ENCODE peak calls at places on chromosomes 2 and 18, in six cellular contexts. One of them, this sample, is unnamed.
A peak's percentile ranks its signal among the peaks of the same experiment; 100 is the strongest.

GRCh38 chr2:161975062-161975812 is 98.8 kb downstream of the DPP4 start:
- DNase-seq in activated T-helper 1 cell treated with anti-CD3 and anti-CD28 coated beads, Interleukin-2, amount 50 U/mL, for 16 hours: no peak
- DNase-seq in stimulated activated effector memory CD8-positive, alpha-beta T cell treated with anti-CD3 and anti-CD28 coated beads, Interleukin-12 subunit alpha, Interleukin-12 subunit beta, amount 100 ng/mL, for 72 hours: no peak
- DNase-seq in stimulated activated CD4-positive, alpha-beta T cell treated with anti-CD3 and anti-CD28 coated beads, Interleukin-15, amount 100 ng/mL, for 48 hours: no peak
- DNase-seq in nucleus accumbens: no peak
- DNase-seq in fibroblast of lung: no peak
- DNase-seq in this sample: no peak

GRCh38 chr18:8526316-8526715 is 82.9 kb upstream of the RAB12 start:
- DNase-seq in fibroblast of lung: no peak
- DNase-seq in nucleus accumbens: no peak
- DNase-seq in stimulated activated effector memory CD8-positive, alpha-beta T cell treated with anti-CD3 and anti-CD28 coated beads, Interleukin-12 subunit alpha, Interleukin-12 subunit beta, amount 100 ng/mL, for 72 hours: no peak
- DNase-seq in activated T-helper 1 cell treated with anti-CD3 and anti-CD28 coated beads, Interleukin-2, amount 50 U/mL, for 16 hours: no peak
- DNase-seq in stimulated activated CD4-positive, alpha-beta T cell treated with anti-CD3 and anti-CD28 coated beads, Interleukin-15, amount 100 ng/mL, for 48 hours: no peak
- DNase-seq in this sample: no peak

GRCh38 chr2:237597680-237598145 is 7.2 kb upstream of the RAB17 start:
- DNase-seq in stimulated activated CD4-positive, alpha-beta T cell treated with anti-CD3 and anti-CD28 coated beads, Interleukin-15, amount 100 ng/mL, for 48 hours: no peak
- DNase-seq in fibroblast of lung: no peak
- DNase-seq in nucleus accumbens: no peak
- DNase-seq in stimulated activated effector memory CD8-positive, alpha-beta T cell treated with anti-CD3 and anti-CD28 coated beads, Interleukin-12 subunit alpha, Interleukin-12 subunit beta, amount 100 ng/mL, for 72 hours: no peak
- DNase-seq in activated T-helper 1 cell treated with anti-CD3 and anti-CD28 coated beads, Interleukin-2, amount 50 U/mL, for 16 hours: no peak
- DNase-seq in this sample: no peak

GRCh38 chr2:120979921-120980320 is 244.3 kb downstream of the GLI2 start:
- DNase-seq in stimulated activated effector memory CD8-positive, alpha-beta T cell treated with anti-CD3 and anti-CD28 coated beads, Interleukin-12 subunit alpha, Interleukin-12 subunit beta, amount 100 ng/mL, for 72 hours: no peak
- DNase-seq in fibroblast of lung: no peak
- DNase-seq in stimulated activated CD4-positive, alpha-beta T cell treated with anti-CD3 and anti-CD28 coated beads, Interleukin-15, amount 100 ng/mL, for 48 hours: no peak
- DNase-seq in nucleus accumbens: no peak
- DNase-seq in activated T-helper 1 cell treated with anti-CD3 and anti-CD28 coated beads, Interleukin-2, amount 50 U/mL, for 16 hours: no peak
- DNase-seq in this sample: no peak

GRCh38 chr2:15159751-15160177 is 401.4 kb downstream of the NBAS start:
- DNase-seq in activated T-helper 1 cell treated with anti-CD3 and anti-CD28 coated beads, Interleukin-2, amount 50 U/mL, for 16 hours: no peak
- DNase-seq in nucleus accumbens: no peak
- DNase-seq in stimulated activated CD4-positive, alpha-beta T cell treated with anti-CD3 and anti-CD28 coated beads, Interleukin-15, amount 100 ng/mL, for 48 hours: no peak
- DNase-seq in fibroblast of lung: peak; percentile 77
- DNase-seq in stimulated activated effector memory CD8-positive, alpha-beta T cell treated with anti-CD3 and anti-CD28 coated beads, Interleukin-12 subunit alpha, Interleukin-12 subunit beta, amount 100 ng/mL, for 72 hours: no peak
- DNase-seq in this sample: peak; percentile 26

GRCh38 chr2:56182420-56182819 is 1.4 kb upstream of the CCDC85A start:
- DNase-seq in nucleus accumbens: no peak
- DNase-seq in stimulated activated effector memory CD8-positive, alpha-beta T cell treated with anti-CD3 and anti-CD28 coated beads, Interleukin-12 subunit alpha, Interleukin-12 subunit beta, amount 100 ng/mL, for 72 hours: no peak
- DNase-seq in stimulated activated CD4-positive, alpha-beta T cell treated with anti-CD3 and anti-CD28 coated beads, Interleukin-15, amount 100 ng/mL, for 48 hours: no peak
- DNase-seq in activated T-helper 1 cell treated with anti-CD3 and anti-CD28 coated beads, Interleukin-2, amount 50 U/mL, for 16 hours: no peak
- DNase-seq in fibroblast of lung: no peak
- DNase-seq in this sample: no peak

GRCh38 chr18:21194871-21195771 is 46.9 kb upstream of the GREB1L start:
- DNase-seq in activated T-helper 1 cell treated with anti-CD3 and anti-CD28 coated beads, Interleukin-2, amount 50 U/mL, for 16 hours: no peak
- DNase-seq in stimulated activated effector memory CD8-positive, alpha-beta T cell treated with anti-CD3 and anti-CD28 coated beads, Interleukin-12 subunit alpha, Interleukin-12 subunit beta, amount 100 ng/mL, for 72 hours: peak; percentile 25
- DNase-seq in stimulated activated CD4-positive, alpha-beta T cell treated with anti-CD3 and anti-CD28 coated beads, Interleukin-15, amount 100 ng/mL, for 48 hours: no peak
- DNase-seq in nucleus accumbens: no peak
- DNase-seq in fibroblast of lung: peak; percentile 71
- DNase-seq in this sample: peak; percentile 34

GRCh38 chr18:13222371-13223281 is 4.1 kb downstream of the LDLRAD4 start:
- DNase-seq in fibroblast of lung: peak; percentile 92
- DNase-seq in stimulated activated CD4-positive, alpha-beta T cell treated with anti-CD3 and anti-CD28 coated beads, Interleukin-15, amount 100 ng/mL, for 48 hours: no peak
- DNase-seq in nucleus accumbens: no peak
- DNase-seq in stimulated activated effector memory CD8-positive, alpha-beta T cell treated with anti-CD3 and anti-CD28 coated beads, Interleukin-12 subunit alpha, Interleukin-12 subunit beta, amount 100 ng/mL, for 72 hours: no peak
- DNase-seq in activated T-helper 1 cell treated with anti-CD3 and anti-CD28 coated beads, Interleukin-2, amount 50 U/mL, for 16 hours: no peak
- DNase-seq in this sample: no peak

GRCh38 chr2:102050854-102051391 is 59.2 kb downstream of the IL1R2 start:
- DNase-seq in fibroblast of lung: peak; percentile 96
- DNase-seq in activated T-helper 1 cell treated with anti-CD3 and anti-CD28 coated beads, Interleukin-2, amount 50 U/mL, for 16 hours: no peak
- DNase-seq in stimulated activated CD4-positive, alpha-beta T cell treated with anti-CD3 and anti-CD28 coated beads, Interleukin-15, amount 100 ng/mL, for 48 hours: no peak
- DNase-seq in stimulated activated effector memory CD8-positive, alpha-beta T cell treated with anti-CD3 and anti-CD28 coated beads, Interleukin-12 subunit alpha, Interleukin-12 subunit beta, amount 100 ng/mL, for 72 hours: no peak
- DNase-seq in nucleus accumbens: peak; percentile 30
- DNase-seq in this sample: no peak

GRCh38 chr2:106115250-106115649 is 78.9 kb downstream of the UXS1 start:
- DNase-seq in stimulated activated effector memory CD8-positive, alpha-beta T cell treated with anti-CD3 and anti-CD28 coated beads, Interleukin-12 subunit alpha, Interleukin-12 subunit beta, amount 100 ng/mL, for 72 hours: peak; percentile 48
- DNase-seq in stimulated activated CD4-positive, alpha-beta T cell treated with anti-CD3 and anti-CD28 coated beads, Interleukin-15, amount 100 ng/mL, for 48 hours: no peak
- DNase-seq in nucleus accumbens: no peak
- DNase-seq in activated T-helper 1 cell treated with anti-CD3 and anti-CD28 coated beads, Interleukin-2, amount 50 U/mL, for 16 hours: no peak
- DNase-seq in fibroblast of lung: peak; percentile 47
- DNase-seq in this sample: peak; percentile 27

GRCh38 chr18:23938046-23938756 is 76.4 kb upstream of the TTC39C start:
- DNase-seq in stimulated activated effector memory CD8-positive, alpha-beta T cell treated with anti-CD3 and anti-CD28 coated beads, Interleukin-12 subunit alpha, Interleukin-12 subunit beta, amount 100 ng/mL, for 72 hours: no peak
- DNase-seq in stimulated activated CD4-positive, alpha-beta T cell treated with anti-CD3 and anti-CD28 coated beads, Interleukin-15, amount 100 ng/mL, for 48 hours: no peak
- DNase-seq in activated T-helper 1 cell treated with anti-CD3 and anti-CD28 coated beads, Interleukin-2, amount 50 U/mL, for 16 hours: no peak
- DNase-seq in nucleus accumbens: no peak
- DNase-seq in fibroblast of lung: no peak
- DNase-seq in this sample: peak; percentile 19

GRCh38 chr2:219554369-219554768 is 10.5 kb downstream of the TMEM198 start:
- DNase-seq in stimulated activated effector memory CD8-positive, alpha-beta T cell treated with anti-CD3 and anti-CD28 coated beads, Interleukin-12 subunit alpha, Interleukin-12 subunit beta, amount 100 ng/mL, for 72 hours: no peak
- DNase-seq in nucleus accumbens: no peak
- DNase-seq in fibroblast of lung: no peak
- DNase-seq in activated T-helper 1 cell treated with anti-CD3 and anti-CD28 coated beads, Interleukin-2, amount 50 U/mL, for 16 hours: no peak
- DNase-seq in stimulated activated CD4-positive, alpha-beta T cell treated with anti-CD3 and anti-CD28 coated beads, Interleukin-15, amount 100 ng/mL, for 48 hours: no peak
- DNase-seq in this sample: no peak

GRCh38 chr2:64453710-64454315 is at the start of gene LGALSL:
- DNase-seq in stimulated activated CD4-positive, alpha-beta T cell treated with anti-CD3 and anti-CD28 coated beads, Interleukin-15, amount 100 ng/mL, for 48 hours: peak; percentile 4
- DNase-seq in fibroblast of lung: peak; percentile 34
- DNase-seq in stimulated activated effector memory CD8-positive, alpha-beta T cell treated with anti-CD3 and anti-CD28 coated beads, Interleukin-12 subunit alpha, Interleukin-12 subunit beta, amount 100 ng/mL, for 72 hours: peak; percentile 62
- DNase-seq in nucleus accumbens: peak; percentile 68
- DNase-seq in activated T-helper 1 cell treated with anti-CD3 and anti-CD28 coated beads, Interleukin-2, amount 50 U/mL, for 16 hours: no peak
- DNase-seq in this sample: peak; percentile 92

GRCh38 chr2:239114616-239115265 is 266.9 kb downstream of the TWIST2 start:
- DNase-seq in fibroblast of lung: no peak
- DNase-seq in stimulated activated CD4-positive, alpha-beta T cell treated with anti-CD3 and anti-CD28 coated beads, Interleukin-15, amount 100 ng/mL, for 48 hours: no peak
- DNase-seq in stimulated activated effector memory CD8-positive, alpha-beta T cell treated with anti-CD3 and anti-CD28 coated beads, Interleukin-12 subunit alpha, Interleukin-12 subunit beta, amount 100 ng/mL, for 72 hours: no peak
- DNase-seq in nucleus accumbens: no peak
- DNase-seq in activated T-helper 1 cell treated with anti-CD3 and anti-CD28 coated beads, Interleukin-2, amount 50 U/mL, for 16 hours: no peak
- DNase-seq in this sample: no peak

GRCh38 chr2:158357699-158358098 is 98.9 kb downstream of the CCDC148 start:
- DNase-seq in nucleus accumbens: no peak
- DNase-seq in stimulated activated effector memory CD8-positive, alpha-beta T cell treated with anti-CD3 and anti-CD28 coated beads, Interleukin-12 subunit alpha, Interleukin-12 subunit beta, amount 100 ng/mL, for 72 hours: no peak
- DNase-seq in activated T-helper 1 cell treated with anti-CD3 and anti-CD28 coated beads, Interleukin-2, amount 50 U/mL, for 16 hours: no peak
- DNase-seq in stimulated activated CD4-positive, alpha-beta T cell treated with anti-CD3 and anti-CD28 coated beads, Interleukin-15, amount 100 ng/mL, for 48 hours: no peak
- DNase-seq in fibroblast of lung: no peak
- DNase-seq in this sample: no peak

GRCh38 chr2:3184167-3184566 is 193.5 kb downstream of the EIPR1 start:
- DNase-seq in nucleus accumbens: no peak
- DNase-seq in activated T-helper 1 cell treated with anti-CD3 and anti-CD28 coated beads, Interleukin-2, amount 50 U/mL, for 16 hours: no peak
- DNase-seq in stimulated activated effector memory CD8-positive, alpha-beta T cell treated with anti-CD3 and anti-CD28 coated beads, Interleukin-12 subunit alpha, Interleukin-12 subunit beta, amount 100 ng/mL, for 72 hours: no peak
- DNase-seq in stimulated activated CD4-positive, alpha-beta T cell treated with anti-CD3 and anti-CD28 coated beads, Interleukin-15, amount 100 ng/mL, for 48 hours: no peak
- DNase-seq in fibroblast of lung: no peak
- DNase-seq in this sample: peak; percentile 24